ENCODE peak calls at places on chromosomes 6 and 20, in six cellular contexts. Y, X, F, D, A and L are unnamed samples.
A peak's percentile ranks its signal among the peaks of the same experiment; 100 is the strongest.

GRCh38 chr6:54899986-54900385 is 53.4 kb downstream of the FAM83B start:
- DNase-seq in F (no peak), Y (no peak), D (no peak), A (no peak), X (no peak), L (no peak)

GRCh38 chr6:118551063-118551672 is 3.1 kb downstream of the PLN start:
- DNase-seq in Y (peak; percentile 57), D (no peak), F (peak; percentile 21), X (no peak), A (no peak), L (no peak)

GRCh38 chr6:52317841-52318581 is 33.5 kb upstream of the MCM3 start:
- DNase-seq in X (no peak), D (no peak), A (no peak), F (peak; percentile 35), Y (no peak), L (no peak)

GRCh38 chr6:44735631-44735963 is 348.1 kb downstream of the CDC5L start:
- DNase-seq in F (no peak), A (no peak), D (no peak), Y (peak; percentile 42), X (no peak), L (no peak)

GRCh38 chr6:83257791-83258190 is 64.6 kb downstream of the RWDD2A start:
- DNase-seq in Y (no peak), A (no peak), X (no peak), D (no peak), F (no peak), L (no peak)

GRCh38 chr20:9407805-9408421 is 106.5 kb upstream of the LAMP5 start:
- DNase-seq in Y (peak; percentile 69), X (peak; percentile 22), F (peak; percentile 65), A (peak; percentile 38), D (no peak), L (no peak)

GRCh38 chr20:834151-834747 is 734 bp downstream of the FAM110A start:
- DNase-seq in D (no peak), A (no peak), F (no peak), X (no peak), Y (no peak), L (no peak)

GRCh38 chr6:147949981-147950622 is 392.5 kb upstream of the SASH1 start:
- DNase-seq in X (no peak), A (no peak), D (no peak), Y (no peak), F (peak; percentile 17), L (no peak)

GRCh38 chr20:50372770-50373088 is 137.5 kb upstream of the PTPN1 start:
- DNase-seq in X (peak; percentile 58), A (no peak), F (no peak), D (no peak), Y (no peak), L (no peak)

GRCh38 chr20:24157213-24157612 is 168.6 kb upstream of the GGTLC1 start:
- DNase-seq in A (no peak), X (no peak), D (no peak), Y (no peak), F (no peak), L (no peak)

GRCh38 chr6:119343167-119343566 is 6.4 kb downstream of the MAN1A1 start:
- DNase-seq in F (no peak), A (no peak), Y (no peak), D (no peak), X (no peak), L (no peak)

GRCh38 chr20:38024496-38024895 is 8.8 kb downstream of the TTI1 start:
- DNase-seq in D (no peak), X (no peak), Y (no peak), F (no peak), A (no peak), L (no peak)

GRCh38 chr6:17210683-17211082 is 70.5 kb upstream of the RBM24 start:
- DNase-seq in F (no peak), A (no peak), D (no peak), Y (no peak), X (no peak), L (no peak)

GRCh38 chr6:5132741-5133140 is 47.6 kb downstream of the PPP1R3G start:
- DNase-seq in A (peak; percentile 64), D (peak; percentile 57), Y (no peak), X (no peak), F (peak; percentile 71), L (peak; percentile 60)

GRCh38 chr6:53492860-53493634 is 51.9 kb downstream of the GCLC start:
- DNase-seq in X (no peak), D (no peak), Y (peak; percentile 30), A (no peak), F (peak; percentile 35), L (no peak)

GRCh38 chr20:20734475-20734948 is 22.1 kb upstream of the RALGAPA2 start:
- DNase-seq in A (no peak), D (no peak), X (no peak), Y (no peak), F (no peak), L (no peak)

GRCh38 chr6:144476286-144476685 is 191.2 kb downstream of the UTRN start:
- DNase-seq in F (no peak), X (no peak), Y (no peak), D (no peak), A (no peak), L (no peak)

GRCh38 chr6:97663252-97663651 is 380.2 kb upstream of the MMS22L start:
- DNase-seq in F (no peak), A (no peak), D (no peak), Y (no peak), X (no peak), L (no peak)

GRCh38 chr20:52031574-52032303 is 159.8 kb downstream of the ZFP64 start:
- DNase-seq in X (no peak), Y (peak; percentile 81), D (no peak), F (peak; percentile 63), A (no peak), L (no peak)

GRCh38 chr20:62142252-62143117 is 709 bp downstream of the PSMA7 start:
- DNase-seq in X (no peak), F (no peak), Y (no peak), A (no peak), D (no peak), L (no peak)

GRCh38 chr20:59747671-59748515 is 143.6 kb downstream of the PHACTR3 start:
- DNase-seq in D (no peak), F (no peak), A (no peak), X (no peak), Y (no peak), L (no peak)

GRCh38 chr20:43507150-43508080 is at the start of gene L3MBTL1:
- DNase-seq in D (peak; percentile 55), X (peak; percentile 70), A (peak; percentile 55), F (peak; percentile 28), Y (no peak), L (peak; percentile 74)

GRCh38 chr6:28597924-28598323 is 72.2 kb downstream of the GPX5 start:
- DNase-seq in A (no peak), Y (no peak), D (no peak), F (no peak), X (no peak), L (no peak)

GRCh38 chr20:22795897-22796296 is 211.5 kb upstream of the FOXA2 start:
- DNase-seq in X (no peak), F (peak; percentile 97), A (no peak), D (peak; percentile 19), Y (peak; percentile 57), L (no peak)

GRCh38 chr6:33201147-33201545 is 479 bp downstream of the SLC39A7 start:
- DNase-seq in X (no peak), A (no peak), F (no peak), D (no peak), Y (no peak), L (no peak)

GRCh38 chr6:152206072-152206818 is 398.8 kb downstream of the ESR1 start:
- DNase-seq in A (no peak), Y (no peak), X (peak; percentile 25), D (peak; percentile 30), F (no peak), L (no peak)

GRCh38 chr6:139373154-139373927 is 1.1 kb downstream of the CITED2 start:
- DNase-seq in A (peak; percentile 67), Y (no peak), F (no peak), X (peak; percentile 77), D (peak; percentile 71), L (peak; percentile 82)
- TF ChIP-seq CTCF in A (peak; percentile 11), Y (no peak), F (peak; percentile 7), X (no peak), D (peak; percentile 46), L (peak; percentile 43)

DNA sequence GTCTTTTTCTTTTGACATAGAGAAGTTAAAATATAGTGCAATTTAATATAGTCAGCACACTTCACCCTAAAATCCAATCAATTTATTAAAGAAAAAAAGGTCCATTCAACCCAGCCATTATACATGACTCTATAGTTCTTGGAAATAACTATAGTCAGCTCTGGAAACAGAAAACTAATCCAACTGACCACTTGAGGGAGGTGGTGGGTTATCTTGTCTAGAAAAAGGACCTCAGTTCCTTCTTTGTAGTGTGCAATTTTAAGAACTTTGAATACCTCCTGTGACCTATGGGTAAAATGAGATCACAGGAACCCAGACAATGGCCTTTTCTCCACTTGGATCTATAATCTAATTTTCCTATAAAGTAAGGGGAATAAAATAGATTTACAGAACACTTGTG is 163.6 kb upstream of the CENPW start:
- DNase-seq in A (no peak), F (no peak), D (no peak), Y (peak; percentile 7), X (no peak), L (no peak)
- TF ChIP-seq CTCF in A (peak; percentile 12), F (peak; percentile 25), D (peak; percentile 20), Y (peak; percentile 26), X (no peak), L (no peak)

GRCh38 chr6:158226655-158227512 is 58.7 kb downstream of the GTF2H5 start:
- DNase-seq in F (no peak), D (no peak), X (no peak), A (no peak), Y (no peak), L (no peak)
- TF ChIP-seq CTCF in F (no peak), D (no peak), X (peak; percentile 9), A (no peak), Y (no peak), L (no peak)

GRCh38 chr6:143039548-143039947 is 21.1 kb upstream of the AIG1 start:
- DNase-seq in D (no peak), Y (no peak), X (no peak), F (no peak), A (no peak), L (no peak)

GRCh38 chr6:143034689-143035334 is 25.9 kb upstream of the AIG1 start:
- DNase-seq in F (no peak), Y (no peak), D (no peak), X (no peak), A (peak; percentile 38), L (peak; percentile 50)

GRCh38 chr6:143040018-143040417 is 20.7 kb upstream of the AIG1 start:
- DNase-seq in X (no peak), A (no peak), Y (no peak), F (no peak), D (no peak), L (no peak)

GRCh38 chr6:143037470-143037869 is 23.2 kb upstream of the AIG1 start:
- DNase-seq in D (no peak), A (no peak), Y (no peak), X (no peak), F (no peak), L (no peak)

DNA sequence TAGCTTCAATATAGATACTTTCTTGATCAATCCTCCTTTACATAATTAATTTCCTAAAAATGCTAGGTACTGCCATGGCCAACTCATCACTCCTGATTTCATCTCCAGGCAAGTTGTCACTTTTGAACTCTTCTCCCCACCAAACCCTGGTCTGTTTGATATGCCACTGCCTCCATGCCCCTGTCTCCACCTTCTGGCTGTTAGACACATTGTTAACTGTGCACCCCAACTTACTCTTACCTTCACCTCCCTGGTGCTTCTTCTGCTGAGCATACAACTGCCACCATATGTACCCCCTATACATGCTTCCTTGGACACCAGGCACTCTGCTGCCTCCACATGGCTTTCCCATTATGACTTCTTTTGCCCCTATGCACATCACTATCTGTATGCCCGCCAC is 21.8 kb upstream of the AIG1 start:
- DNase-seq in X (no peak), D (no peak), Y (no peak), A (no peak), F (no peak), L (no peak)
- TF ChIP-seq CTCF in X (no peak), D (no peak), Y (no peak), A (no peak), F (no peak), L (no peak)